ENCODE peak calls at places on chromosomes 6 and 20, in six cellular contexts. F, Y, O, P, L and J are unnamed samples.

GRCh38 chr6:4973972-4974885 is 29.6 kb downstream of the RPP40 start:
- DNase-seq in F (no peak), Y (peak; percentile 68), O (peak; percentile 54), P (peak; percentile 37), L (no peak), J (no peak)

GRCh38 chr20:17150858-17151257 is 76.0 kb upstream of the PCSK2 start:
- DNase-seq in F (no peak), Y (no peak), O (no peak), P (no peak), L (no peak), J (no peak)

GRCh38 chr6:29678114-29678513 is 2.8 kb downstream of the ZFP57 start:
- DNase-seq in F (no peak), Y (no peak), O (no peak), P (no peak), L (no peak), J (no peak)

GRCh38 chr6:90257486-90257738 is 39.2 kb downstream of the BACH2 start:
- DNase-seq in F (no peak), Y (no peak), O (no peak), P (no peak), L (no peak), J (no peak)

GRCh38 chr6:105345506-105345905 is 57.4 kb downstream of the PREP start:
- DNase-seq in F (no peak), Y (no peak), O (no peak), P (no peak), L (no peak), J (no peak)

GRCh38 chr20:17668432-17668831 is 13.6 kb downstream of the RRBP1 start:
- DNase-seq in F (no peak), Y (no peak), O (no peak), P (no peak), L (no peak), J (no peak)

GRCh38 chr6:34001706-34002645 is 143.9 kb downstream of the GRM4 start:
- DNase-seq in F (no peak), Y (no peak), O (no peak), P (no peak), L (peak; percentile 57), J (no peak)

GRCh38 chr6:1244941-1245340 is 67.0 kb upstream of the FOXQ1 start:
- DNase-seq in F (no peak), Y (no peak), O (no peak), P (no peak), L (no peak), J (no peak)

GRCh38 chr6:45972795-45973503 is 42.7 kb downstream of the CLIC5 start:
- DNase-seq in F (no peak), Y (no peak), O (no peak), P (no peak), L (no peak), J (no peak)

GRCh38 chr20:54692168-54692887 is 216.9 kb downstream of the DOK5 start:
- DNase-seq in F (no peak), Y (no peak), O (no peak), P (no peak), L (no peak), J (no peak)

GRCh38 chr20:41587523-41587922 is 30.7 kb downstream of the CHD6 start:
- DNase-seq in F (peak; percentile 14), Y (no peak), O (no peak), P (no peak), L (no peak), J (no peak)

GRCh38 chr20:43529051-43529450 is 21.6 kb downstream of the L3MBTL1 start:
- DNase-seq in F (no peak), Y (no peak), O (no peak), P (no peak), L (peak; percentile 13), J (no peak)

GRCh38 chr6:39882567-39882953 is 51.7 kb downstream of the MOCS1 start:
- DNase-seq in F (no peak), Y (peak; percentile 99), O (peak; percentile 98), P (no peak), L (no peak), J (no peak)

GRCh38 chr6:127510876-127511275 is 8.3 kb downstream of the MTCL3 start:
- DNase-seq in F (no peak), Y (no peak), O (no peak), P (no peak), L (no peak), J (no peak)

GRCh38 chr6:40907198-40907701 is 131.8 kb downstream of the UNC5CL start:
- DNase-seq in F (no peak), Y (peak; percentile 23), O (peak; percentile 40), P (peak; percentile 31), L (no peak), J (no peak)

GRCh38 chr6:114090626-114091025 is 119.7 kb upstream of the HDAC2 start:
- DNase-seq in F (no peak), Y (no peak), O (no peak), P (no peak), L (no peak), J (no peak)

GRCh38 chr20:4174909-4175308 is 159.6 kb upstream of the RNF24 start:
- DNase-seq in F (no peak), Y (no peak), O (no peak), P (no peak), L (no peak), J (no peak)

GRCh38 chr6:16712931-16713484 is 48.3 kb downstream of the ATXN1 start:
- DNase-seq in F (peak; percentile 54), Y (peak; percentile 97), O (peak; percentile 94), P (peak; percentile 56), L (peak; percentile 71), J (peak; percentile 18)

GRCh38 chr20:24987873-24988835 is 4.4 kb downstream of the APMAP start:
- DNase-seq in F (no peak), Y (no peak), O (no peak), P (no peak), L (peak; percentile 23), J (no peak)

GRCh38 chr6:49326337-49326736 is 136.7 kb downstream of the MMUT start:
- DNase-seq in F (no peak), Y (peak; percentile 86), O (peak; percentile 88), P (no peak), L (no peak), J (no peak)

GRCh38 chr6:99588618-99589289 is 17.9 kb upstream of the PRDM13 start:
- DNase-seq in F (peak; percentile 88), Y (peak; percentile 61), O (peak; percentile 77), P (no peak), L (peak; percentile 89), J (peak; percentile 71)

GRCh38 chr6:25006565-25007001 is 70.8 kb upstream of the RIPOR2 start:
- DNase-seq in F (peak; percentile 38), Y (peak; percentile 51), O (peak; percentile 89), P (peak; percentile 87), L (peak; percentile 85), J (peak; percentile 53)

GRCh38 chr6:45697605-45698004 is 318.1 kb downstream of the CLIC5 start:
- DNase-seq in F (peak; percentile 51), Y (peak; percentile 99), O (peak; percentile 89), P (no peak), L (no peak), J (no peak)

GRCh38 chr20:32775240-32775991 is 13.2 kb downstream of the DNMT3B start:
- DNase-seq in F (no peak), Y (no peak), O (no peak), P (no peak), L (no peak), J (no peak)

GRCh38 chr6:41372526-41373366 is 37.3 kb downstream of the NCR2 start:
- DNase-seq in F (no peak), Y (no peak), O (no peak), P (no peak), L (no peak), J (no peak)

GRCh38 chr20:51022227-51022802 is 592 bp downstream of the KCNG1 start:
- DNase-seq in F (no peak), Y (no peak), O (no peak), P (no peak), L (no peak), J (no peak)

GRCh38 chr20:33568378-33569289 is 78.7 kb downstream of the CBFA2T2 start:
- DNase-seq in F (no peak), Y (peak; percentile 70), O (peak; percentile 27), P (no peak), L (no peak), J (no peak)

GRCh38 chr6:44064089-44064947 is 62.9 kb downstream of the MRPL14 start:
- DNase-seq in F (peak; percentile 38), Y (peak; percentile 98), O (peak; percentile 96), P (peak; percentile 80), L (peak; percentile 71), J (no peak)

GRCh38 chr6:116954938-116955337 is 77.9 kb downstream of the RFX6 start:
- DNase-seq in F (no peak), Y (no peak), O (no peak), P (no peak), L (no peak), J (no peak)

GRCh38 chr6:36924131-36924530 is 30.4 kb upstream of the PI16 start:
- DNase-seq in F (no peak), Y (no peak), O (no peak), P (no peak), L (no peak), J (peak; percentile 71)

GRCh38 chr6:116842374-116842947 is 13.6 kb upstream of the GPRC6A start:
- DNase-seq in F (no peak), Y (no peak), O (no peak), P (no peak), L (no peak), J (no peak)

GRCh38 chr6:35036828-35037095 is 104.4 kb downstream of the TCP11 start:
- DNase-seq in F (no peak), Y (no peak), O (no peak), P (no peak), L (no peak), J (no peak)

GRCh38 chr6:35033683-35034082 is 107.5 kb downstream of the TCP11 start:
- DNase-seq in F (no peak), Y (no peak), O (no peak), P (no peak), L (no peak), J (no peak)

GRCh38 chr6:35035481-35036030 is 105.6 kb downstream of the TCP11 start:
- DNase-seq in F (no peak), Y (no peak), O (no peak), P (peak; percentile 11), L (no peak), J (no peak)

GRCh38 chr6:35036059-35036827 is 104.9 kb downstream of the TCP11 start:
- DNase-seq in F (no peak), Y (no peak), O (no peak), P (peak; percentile 5), L (no peak), J (no peak)

GRCh38 chr6:35034411-35035171 is 106.5 kb downstream of the TCP11 start:
- DNase-seq in F (no peak), Y (no peak), O (no peak), P (peak; percentile 50), L (peak; percentile 89), J (no peak)
- H3K4me3 ChIP-seq in F (no peak overlapping the region), Y (no peak overlapping the region), O (no peak overlapping the region), P (no peak overlapping the region), L (no peak overlapping the region), J (no peak overlapping the region)

GRCh38 chr20:37990571-37991151 is 42.6 kb downstream of the TTI1 start:
- DNase-seq in F (peak; percentile 93), Y (peak; percentile 56), O (peak; percentile 65), P (no peak), L (peak; percentile 80), J (no peak)
- H3K4me3 ChIP-seq in F (no peak overlapping the region), Y (no peak overlapping the region), O (no peak overlapping the region), P (no peak overlapping the region), L (no peak overlapping the region), J (no peak overlapping the region)

GRCh38 chr6:143110572-143110971 is 49.9 kb downstream of the AIG1 start:
- DNase-seq in F (no peak), Y (no peak), O (no peak), P (no peak), L (no peak), J (no peak)
- H3K4me3 ChIP-seq in F (no peak overlapping the region), Y (no peak overlapping the region), O (no peak overlapping the region), P (no peak overlapping the region), L (no peak overlapping the region), J (no peak overlapping the region)

GRCh38 chr20:61519488-61519887 is 267.4 kb downstream of the CDH4 start:
- DNase-seq in F (no peak), Y (no peak), O (no peak), P (no peak), L (peak; percentile 40), J (no peak)
- H3K4me3 ChIP-seq in F (no peak overlapping the region), Y (no peak overlapping the region), O (no peak overlapping the region), P (no peak overlapping the region), L (no peak overlapping the region), J (no peak overlapping the region)